ENCODE peak calls at places on chromosomes 2 and 18, in five cellular contexts. J is psoas muscle, Y is trophoblast cell, B is right cardiac atrium, L is upper lobe of left lung. V is an unnamed sample.

GRCh38 chr2:118481336-118481735 is 366.1 kb downstream of the EN1 start:
- DNase-seq in B (no peak), Y (no peak), J (no peak), L (no peak), V (no peak)

GRCh38 chr2:197088694-197089093 is 162.2 kb upstream of the PGAP1 start:
- DNase-seq in L (no peak), J (no peak), B (no peak), Y (peak; percentile 47), V (no peak)

GRCh38 chr2:72214429-72215143 is 66.9 kb upstream of the CYP26B1 start:
- DNase-seq in L (no peak), Y (peak; percentile 33), J (no peak), B (no peak), V (no peak)

GRCh38 chr2:68157002-68157401 is 686 bp upstream of the PNO1 start:
- DNase-seq in B (no peak), Y (peak; percentile 24), J (no peak), L (peak; percentile 80), V (peak; percentile 71)

GRCh38 chr2:70738159-70738558 is 29.8 kb downstream of the ADD2 start:
- DNase-seq in J (no peak), Y (no peak), L (no peak), B (no peak), V (no peak)

GRCh38 chr2:239689985-239690384 is 289.2 kb upstream of the HDAC4 start:
- DNase-seq in J (no peak), L (no peak), B (no peak), Y (no peak), V (no peak)

GRCh38 chr18:42087195-42087594 is 132.2 kb downstream of the PIK3C3 start:
- DNase-seq in B (no peak), Y (peak; percentile 1), J (no peak), L (no peak), V (no peak)

GRCh38 chr18:55777666-55778304 is 189.8 kb upstream of the TCF4 start:
- DNase-seq in J (no peak), B (no peak), L (no peak), Y (no peak), V (no peak)

GRCh38 chr2:205800257-205800656 is 118.0 kb downstream of the NRP2 start:
- DNase-seq in Y (no peak), B (no peak), J (no peak), L (no peak), V (no peak)

GRCh38 chr2:38529208-38529607 is 73.5 kb downstream of the HNRNPLL start:
- DNase-seq in Y (no peak), J (no peak), B (no peak), L (peak; percentile 33), V (no peak)

GRCh38 chr18:63376493-63377053 is 9.6 kb upstream of the KDSR start:
- DNase-seq in Y (peak; percentile 58), L (no peak), J (no peak), B (no peak), V (no peak)

GRCh38 chr2:11953258-11953657 is 206.8 kb downstream of the LPIN1 start:
- DNase-seq in Y (no peak), J (no peak), B (no peak), L (no peak), V (no peak)

GRCh38 chr18:12154356-12154755 is 60.7 kb downstream of the ANKRD62 start:
- DNase-seq in B (no peak), L (no peak), Y (no peak), J (no peak), V (no peak)

GRCh38 chr18:46407471-46408166 is 249.4 kb downstream of the LOXHD1 start:
- DNase-seq in J (peak; percentile 66), B (no peak), L (no peak), Y (no peak), V (no peak)
- H3K27ac ChIP-seq in J (peak overlapping the region; percentile 67), B (peak overlapping the region; percentile 73), L (no peak overlapping the region), Y (no peak overlapping the region), V (no peak overlapping the region)

GRCh38 chr2:56185582-56186046 is 1.8 kb downstream of the CCDC85A start:
- DNase-seq in L (peak; percentile 32), J (peak; percentile 58), B (peak; percentile 80), Y (no peak), V (peak; percentile 62)
- H3K4me3 ChIP-seq in L (peak overlapping the region; percentile 81), J (peak overlapping the region; percentile 76), B (peak overlapping the region; percentile 86), Y (no peak overlapping the region), V (peak overlapping the region; percentile 57)

GRCh38 chr2:29074401-29074800 is at the start of gene PCARE:
- DNase-seq in L (no peak), J (no peak), B (no peak), Y (no peak), V (no peak)
- H3K27ac ChIP-seq in L (no peak within 1 kb of the TSS), J (no peak within 1 kb of the TSS), B (peak within 1 kb of the TSS; percentile 72), Y (no peak within 1 kb of the TSS), V (no peak within 1 kb of the TSS)

GRCh38 chr18:79494936-79495335 is 99.2 kb downstream of the NFATC1 start:
- DNase-seq in J (peak; percentile 30), L (no peak), B (peak; percentile 22), Y (no peak), V (no peak)
- H3K4me3 ChIP-seq in J (no peak overlapping the region), L (no peak overlapping the region), B (no peak overlapping the region), Y (no peak overlapping the region), V (no peak overlapping the region)

DNA sequence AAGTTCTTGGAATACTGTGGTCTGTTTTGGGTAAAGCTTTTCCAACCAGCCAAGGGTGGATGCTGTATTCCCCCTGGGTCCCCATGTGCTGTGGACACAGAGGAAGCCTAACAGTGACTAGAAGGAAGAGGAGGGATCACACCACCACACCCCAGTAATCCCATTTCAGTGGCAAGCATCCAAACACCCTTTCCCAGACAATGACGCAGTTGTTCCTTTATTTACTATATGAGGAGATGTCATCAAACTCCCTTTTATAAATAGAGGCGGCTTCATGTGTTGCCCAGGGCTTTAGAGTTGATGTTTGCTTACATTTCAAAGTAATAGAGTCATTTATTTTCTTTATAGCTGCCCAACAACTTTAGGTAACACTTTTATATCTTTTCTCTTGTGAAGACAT is 959.4 kb upstream of the GYPC start:
- DNase-seq in L (no peak), J (no peak), Y (peak; percentile 0), B (no peak), V (no peak)
- H3K27ac ChIP-seq in L (no peak overlapping the region), J (no peak overlapping the region), Y (no peak overlapping the region), B (no peak overlapping the region), V (no peak overlapping the region)

GRCh38 chr18:9796933-9797549 is 88.7 kb upstream of the TXNDC2 start:
- DNase-seq in B (peak; percentile 60), L (no peak), J (no peak), Y (no peak), V (no peak)
- H3K4me3 ChIP-seq in B (no peak overlapping the region), L (no peak overlapping the region), J (no peak overlapping the region), Y (no peak overlapping the region), V (no peak overlapping the region)

GRCh38 chr18:26656401-26656943 is 108.1 kb upstream of the KCTD1 start:
- DNase-seq in J (no peak), Y (no peak), B (no peak), L (no peak), V (no peak)
- H3K27ac ChIP-seq in J (no peak overlapping the region), Y (peak overlapping the region; percentile 6), B (peak overlapping the region; percentile 83), L (peak overlapping the region; percentile 77), V (peak overlapping the region; percentile 48)

DNA sequence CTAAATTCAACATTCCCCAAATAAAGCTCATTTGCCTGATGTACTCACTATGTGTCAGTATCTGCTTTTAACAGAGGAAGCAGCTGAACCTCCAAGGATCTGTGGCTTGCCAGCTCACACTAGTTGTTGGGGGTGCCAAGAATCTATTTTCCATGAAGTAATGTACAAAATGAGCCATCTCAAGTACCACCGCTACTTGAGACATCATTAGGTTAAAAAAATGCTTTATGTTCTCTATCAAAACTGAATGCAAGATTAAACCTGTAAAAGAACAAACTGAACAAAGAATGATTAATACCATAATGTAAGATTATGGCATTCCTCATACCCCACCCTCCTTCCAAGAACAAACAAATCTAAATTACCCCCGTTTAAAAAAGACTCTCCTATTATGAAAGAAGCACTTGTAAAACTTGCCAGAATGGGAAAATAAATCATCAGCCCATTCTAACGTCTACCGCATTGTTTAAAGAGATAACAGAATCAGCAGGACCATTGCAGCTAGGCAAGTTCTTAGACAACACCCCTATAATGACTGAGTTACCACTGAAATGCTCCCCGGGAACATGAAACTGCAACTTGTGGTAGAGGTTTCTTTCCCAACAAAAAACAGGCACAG is 471.6 kb downstream of the DLGAP1 start:
- DNase-seq in J (no peak), L (no peak), Y (no peak), B (no peak), V (no peak)
- H3K4me3 ChIP-seq in J (no peak overlapping the region), L (no peak overlapping the region), Y (no peak overlapping the region), B (no peak overlapping the region), V (no peak overlapping the region)

GRCh38 chr2:84175340-84175739 is 283.7 kb downstream of the SUCLG1 start:
- DNase-seq in L (no peak), Y (no peak), J (no peak), B (no peak), V (no peak)
- H3K27ac ChIP-seq in L (no peak overlapping the region), Y (no peak overlapping the region), J (no peak overlapping the region), B (no peak overlapping the region), V (no peak overlapping the region)